ENCODE peak calls at places on chromosomes 5 and 9, in nine cellular contexts. X, D, B, E, G, W, Y, Z and H are unnamed samples.

GRCh38 chr5:133065482-133065881 is 13.7 kb downstream of the HSPA4 start:
- DNase-seq in X (no peak), D (peak), B (no peak), E (no peak), G (no peak), W (no peak), Y (no peak), Z (no peak), H (no peak)

GRCh38 chr9:133854785-133855184 is 116.6 kb upstream of the SARDH start:
- DNase-seq in X (no peak), D (peak), B (no peak), E (no peak), G (no peak), W (no peak), Y (no peak), Z (no peak), H (no peak)

GRCh38 chr9:71592400-71592799 is 175.9 kb downstream of the CEMIP2 start:
- DNase-seq in X (no peak), D (no peak), B (no peak), E (no peak), G (no peak), W (no peak), Y (no peak), Z (no peak), H (no peak)

GRCh38 chr5:150764530-150764929 is 5.7 kb upstream of the DCTN4 start:
- DNase-seq in X (no peak), D (no peak), B (no peak), E (no peak), G (no peak), W (no peak), Y (no peak), Z (no peak), H (no peak)

GRCh38 chr9:133775951-133776905 is 38.1 kb upstream of the SARDH start:
- DNase-seq in X (no peak), D (no peak), B (no peak), E (peak), G (no peak), W (no peak), Y (no peak), Z (no peak), H (no peak)

GRCh38 chr9:134793281-134793680 is 87.3 kb upstream of the FCN2 start:
- DNase-seq in X (no peak), D (no peak), B (no peak), E (no peak), G (peak), W (no peak), Y (peak), Z (no peak), H (no peak)

GRCh38 chr5:43066799-43067741 is 27.0 kb upstream of the ANXA2R start:
- DNase-seq in X (peak), D (peak), B (peak), E (peak), G (peak), W (peak), Y (peak), Z (peak), H (peak)

GRCh38 chr5:67052034-67052433 is 144.6 kb downstream of the CD180 start:
- DNase-seq in X (no peak), D (no peak), B (no peak), E (no peak), G (no peak), W (no peak), Y (no peak), Z (no peak), H (no peak)

GRCh38 chr5:164600929-164601535 is 1095.6 kb downstream of the MAT2B start:
- DNase-seq in X (no peak), D (no peak), B (no peak), E (no peak), G (no peak), W (no peak), Y (no peak), Z (no peak), H (no peak)

GRCh38 chr9:136658849-136659535 is 3.7 kb upstream of the EGFL7 start:
- DNase-seq in X (no peak), D (no peak), B (no peak), E (no peak), G (no peak), W (peak), Y (no peak), Z (no peak), H (no peak)

GRCh38 chr9:87599901-87600610 is 102.4 kb downstream of the DAPK1 start:
- DNase-seq in X (no peak), D (no peak), B (no peak), E (no peak), G (peak), W (no peak), Y (peak), Z (peak), H (no peak)

GRCh38 chr9:76166436-76166959 is 227.7 kb downstream of the RFK start:
- DNase-seq in X (no peak), D (peak), B (no peak), E (no peak), G (no peak), W (no peak), Y (no peak), Z (no peak), H (no peak)

GRCh38 chr9:134299883-134300282 is 26.4 kb upstream of the RXRA start:
- DNase-seq in X (no peak), D (no peak), B (no peak), E (no peak), G (no peak), W (no peak), Y (no peak), Z (no peak), H (no peak)

GRCh38 chr5:143693691-143694252 is 118.2 kb upstream of the HMHB1 start:
- DNase-seq in X (no peak), D (no peak), B (no peak), E (no peak), G (peak), W (no peak), Y (no peak), Z (no peak), H (no peak)

GRCh38 chr9:9003184-9003583 is 1203.6 kb upstream of the DMAC1 start:
- DNase-seq in X (no peak), D (peak), B (no peak), E (peak), G (peak), W (no peak), Y (peak), Z (peak), H (no peak)

GRCh38 chr5:172901012-172901780 is 58.0 kb upstream of the RPL26L1 start:
- DNase-seq in X (peak), D (peak), B (no peak), E (peak), G (peak), W (peak), Y (peak), Z (peak), H (no peak)

GRCh38 chr5:107401470-107402085 is 269.2 kb downstream of the EFNA5 start:
- DNase-seq in X (no peak), D (no peak), B (no peak), E (no peak), G (no peak), W (no peak), Y (no peak), Z (no peak), H (no peak)

GRCh38 chr9:4258321-4259093 is 41.4 kb downstream of the GLIS3 start:
- DNase-seq in X (no peak), D (no peak), B (no peak), E (no peak), G (peak), W (no peak), Y (peak), Z (peak), H (no peak)

GRCh38 chr5:40124367-40124766 is 555.3 kb upstream of the PTGER4 start:
- DNase-seq in X (no peak), D (no peak), B (no peak), E (no peak), G (peak), W (no peak), Y (no peak), Z (no peak), H (no peak)

GRCh38 chr5:53422539-53422938 is 57.9 kb upstream of the FST start:
- DNase-seq in X (no peak), D (no peak), B (no peak), E (no peak), G (peak), W (no peak), Y (peak), Z (peak), H (no peak)

GRCh38 chr9:94860678-94861588 is 134.4 kb downstream of the AOPEP start:
- DNase-seq in X (no peak), D (no peak), B (no peak), E (no peak), G (peak), W (no peak), Y (peak), Z (peak), H (no peak)

GRCh38 chr5:345404-346195 is 24.1 kb downstream of the AHRR start:
- DNase-seq in X (no peak), D (no peak), B (no peak), E (no peak), G (no peak), W (no peak), Y (no peak), Z (peak), H (no peak)

GRCh38 chr9:101487443-101487855 is 46.2 kb upstream of the RNF20 start:
- DNase-seq in X (no peak), D (no peak), B (no peak), E (no peak), G (no peak), W (no peak), Y (no peak), Z (no peak), H (no peak)

GRCh38 chr9:4547016-4547415 is 56.7 kb downstream of the SLC1A1 start:
- DNase-seq in X (no peak), D (no peak), B (no peak), E (no peak), G (peak), W (no peak), Y (peak), Z (peak), H (no peak)

GRCh38 chr5:1793301-1793740 is 6.3 kb downstream of the MRPL36 start:
- DNase-seq in X (no peak), D (no peak), B (no peak), E (peak), G (peak), W (peak), Y (peak), Z (peak), H (no peak)

GRCh38 chr5:1077491-1078020 is 34.3 kb downstream of the SLC12A7 start:
- DNase-seq in X (no peak), D (no peak), B (no peak), E (no peak), G (no peak), W (no peak), Y (no peak), Z (no peak), H (no peak)

GRCh38 chr9:468766-469496 is 254.3 kb downstream of the DOCK8 start:
- DNase-seq in X (no peak), D (no peak), B (no peak), E (no peak), G (no peak), W (no peak), Y (no peak), Z (peak), H (peak)

GRCh38 chr5:17315710-17316221 is 98.3 kb downstream of the BASP1 start:
- DNase-seq in X (no peak), D (no peak), B (no peak), E (no peak), G (peak), W (no peak), Y (no peak), Z (peak), H (no peak)

GRCh38 chr9:81608289-81608657 is 81.1 kb downstream of the TLE1 start:
- DNase-seq in X (no peak), D (no peak), B (no peak), E (no peak), G (no peak), W (no peak), Y (no peak), Z (no peak), H (no peak)

GRCh38 chr5:134664448-134664847 is 15.9 kb downstream of the SEC24A start:
- DNase-seq in X (no peak), D (no peak), B (no peak), E (no peak), G (no peak), W (no peak), Y (no peak), Z (no peak), H (no peak)

GRCh38 chr9:84781431-84781830 is 111.9 kb downstream of the NTRK2 start:
- DNase-seq in X (no peak), D (peak), B (no peak), E (peak), G (peak), W (no peak), Y (peak), Z (peak), H (no peak)

GRCh38 chr5:150653762-150654158 is 7.3 kb upstream of the MYOZ3 start:
- DNase-seq in X (no peak), D (no peak), B (no peak), E (no peak), G (no peak), W (no peak), Y (no peak), Z (no peak), H (no peak)

DNA sequence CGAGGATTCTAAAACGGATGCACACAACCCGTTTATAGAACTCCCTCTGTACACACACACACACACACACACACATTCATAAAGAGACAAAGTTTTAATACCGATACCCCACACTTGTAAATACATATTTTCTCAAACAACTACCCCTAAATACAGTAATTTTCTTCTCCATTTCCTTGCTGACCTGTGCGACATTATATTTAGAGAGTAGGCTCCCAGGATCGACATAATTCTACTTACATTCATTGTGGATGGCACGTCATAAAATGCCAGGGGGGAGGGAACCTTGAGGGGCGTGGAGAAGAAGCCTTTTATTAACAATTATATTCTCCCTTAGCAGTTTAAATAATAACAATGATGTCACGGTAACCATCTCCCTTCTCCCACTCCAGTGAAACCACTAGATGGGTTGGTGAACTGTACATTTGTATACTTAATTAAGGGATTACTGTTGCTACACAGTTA is 196.9 kb downstream of the MEF2C start:
- DNase-seq in X (no peak), D (no peak), B (no peak), E (no peak), G (peak), W (no peak), Y (no peak), Z (no peak), H (no peak)
- H3K4me3 ChIP-seq in X (no peak), D (no peak), B (no peak), E (no peak), G (no peak), W (no peak), Y (no peak), Z (no peak), H (peak)

GRCh38 chr9:21574261-21574660 is 92.1 kb upstream of the IFNE start:
- DNase-seq in X (no peak), D (no peak), B (no peak), E (no peak), G (no peak), W (no peak), Y (no peak), Z (no peak), H (no peak)

GRCh38 chr9:21579743-21580142 is 97.6 kb upstream of the IFNE start:
- DNase-seq in X (no peak), D (no peak), B (no peak), E (no peak), G (no peak), W (no peak), Y (no peak), Z (peak), H (no peak)

GRCh38 chr9:21580636-21581353 is 98.7 kb upstream of the IFNE start:
- DNase-seq in X (no peak), D (no peak), B (no peak), E (no peak), G (peak), W (peak), Y (peak), Z (peak), H (no peak)

GRCh38 chr9:21579209-21579608 is 97.1 kb upstream of the IFNE start:
- DNase-seq in X (no peak), D (no peak), B (no peak), E (no peak), G (peak), W (no peak), Y (no peak), Z (peak), H (no peak)

GRCh38 chr9:21576331-21577189 is 94.4 kb upstream of the IFNE start:
- DNase-seq in X (no peak), D (no peak), B (no peak), E (no peak), G (peak), W (no peak), Y (peak), Z (peak), H (peak)
- H3K4me3 ChIP-seq in X (peak), D (no peak), B (peak), E (no peak), G (peak), W (no peak), Y (peak), Z (no peak), H (peak)

GRCh38 chr5:72503888-72504491 is 3.2 kb downstream of the ZNF366 start:
- DNase-seq in X (no peak), D (no peak), B (no peak), E (no peak), G (peak), W (no peak), Y (peak), Z (peak), H (no peak)
- H3K4me3 ChIP-seq in X (no peak), D (no peak), B (peak), E (no peak), G (no peak), W (no peak), Y (no peak), Z (no peak), H (no peak)

DNA sequence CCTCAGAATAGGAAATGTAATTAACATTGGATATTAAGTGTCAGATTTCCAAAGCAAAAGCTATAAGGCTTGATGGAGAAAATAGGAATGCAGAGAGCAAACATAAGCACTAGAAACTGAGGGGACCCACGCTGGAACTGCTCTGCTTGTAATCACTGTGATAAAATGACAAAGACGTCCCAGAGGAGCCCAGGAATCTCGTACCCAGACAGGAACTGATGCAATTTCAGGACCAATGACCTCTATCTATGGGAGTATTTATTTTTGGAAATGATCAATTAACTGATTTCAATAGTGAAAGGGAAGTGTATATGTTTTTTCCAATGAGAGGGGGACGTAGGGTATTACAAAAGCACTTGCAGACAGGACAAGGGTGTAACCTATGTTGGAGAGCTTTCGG is 714.5 kb upstream of the WWC1 start:
- DNase-seq in X (no peak), D (no peak), B (no peak), E (no peak), G (no peak), W (no peak), Y (no peak), Z (no peak), H (no peak)
- H3K4me3 ChIP-seq in X (no peak), D (no peak), B (no peak), E (no peak), G (no peak), W (no peak), Y (no peak), Z (no peak), H (no peak)

DNA sequence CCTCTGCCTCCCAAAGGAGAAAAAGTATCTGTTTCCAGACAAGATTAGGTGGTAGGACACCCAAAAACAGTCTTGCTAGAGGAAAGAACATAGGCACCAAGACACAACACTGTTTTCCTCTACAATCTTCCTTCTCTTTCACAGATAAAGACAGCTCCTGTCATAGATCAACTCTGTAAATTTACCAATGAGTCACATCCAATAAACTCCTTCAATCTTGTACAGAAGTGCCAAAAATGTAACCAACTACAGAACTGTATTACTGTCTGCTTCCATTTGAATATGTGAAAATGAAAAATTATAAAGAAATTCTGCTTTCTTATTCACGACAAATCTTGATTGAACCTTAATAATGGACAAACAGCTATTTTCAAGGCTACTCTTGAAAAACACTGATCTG is 286.9 kb downstream of the PLK2 start:
- DNase-seq in X (no peak), D (no peak), B (no peak), E (no peak), G (no peak), W (no peak), Y (no peak), Z (no peak), H (no peak)
- H3K4me3 ChIP-seq in X (no peak), D (no peak), B (no peak), E (no peak), G (no peak), W (no peak), Y (no peak), Z (no peak), H (no peak)

DNA sequence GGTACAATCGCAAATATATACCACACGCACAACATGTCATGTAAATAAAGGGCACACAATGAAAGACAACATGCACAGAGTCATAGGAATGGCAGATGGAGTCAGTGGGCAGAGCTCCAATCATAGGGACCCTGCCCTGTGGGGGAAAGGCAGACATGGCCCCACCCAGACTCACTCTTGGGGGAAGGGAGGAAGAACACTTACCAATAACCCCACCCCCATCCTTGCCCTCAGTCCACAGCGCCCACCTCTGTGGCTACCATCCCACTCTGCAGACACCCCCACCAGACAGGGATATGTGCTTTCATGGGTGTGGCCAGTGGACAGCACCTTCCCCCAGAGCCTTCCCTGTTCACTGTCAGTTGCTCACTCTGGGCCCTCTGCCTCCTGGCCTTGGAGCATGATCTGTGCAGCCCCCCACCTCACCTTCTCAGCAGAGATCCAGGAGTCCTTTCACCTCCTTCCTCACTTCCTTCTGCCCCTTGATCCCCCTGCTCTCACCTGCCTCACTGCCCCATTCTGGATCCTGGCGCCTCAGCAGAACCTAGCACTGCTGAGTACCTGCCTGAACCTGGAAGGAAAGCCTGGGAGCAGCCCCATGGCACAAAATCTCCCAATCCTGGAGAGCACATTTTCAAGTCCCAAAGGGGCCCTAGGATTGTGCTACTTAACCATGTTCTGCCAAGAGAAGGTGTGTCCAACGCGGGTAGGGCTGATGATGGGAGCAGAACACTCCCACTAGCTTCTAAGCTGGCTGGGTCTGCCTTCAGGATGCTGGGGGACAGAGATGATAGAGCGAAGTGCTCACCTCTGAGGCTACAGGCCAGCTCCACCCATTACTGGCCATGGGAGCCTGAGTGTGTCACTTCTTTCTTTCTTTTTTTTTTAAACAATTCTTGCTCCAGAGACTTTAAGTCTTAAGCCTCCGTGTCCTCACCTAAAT is 1.5 kb upstream of the PHF19 start:
- DNase-seq in X (no peak), D (peak), B (no peak), E (no peak), G (no peak), W (no peak), Y (no peak), Z (no peak), H (no peak)
- H3K4me3 ChIP-seq in X (no peak), D (peak), B (peak), E (no peak), G (no peak), W (peak), Y (no peak), Z (no peak), H (peak)